ENCODE peak calls at places on chromosomes 11 and 22, in four cellular contexts. R, V, L and E are unnamed samples.

GRCh38 chr11:93492464-93493251 is 50.5 kb downstream of the SMCO4 start:
- DNase-seq in V (no peak), L (no peak), R (no peak), E (no peak)

GRCh38 chr11:13051257-13051656 is 42.1 kb downstream of the RASSF10 start:
- DNase-seq in L (no peak), V (no peak), R (no peak), E (no peak)

GRCh38 chr11:68445531-68446035 is 15.0 kb upstream of the PPP6R3 start:
- DNase-seq in R (no peak), L (no peak), V (no peak), E (no peak)

GRCh38 chr22:38383417-38383816 is 66.2 kb upstream of the CSNK1E start:
- DNase-seq in R (no peak), V (no peak), L (no peak), E (no peak)

GRCh38 chr11:115464269-115464668 is 39.9 kb downstream of the CADM1 start:
- DNase-seq in R (no peak), L (no peak), V (no peak), E (no peak)

GRCh38 chr11:7600205-7600775 is 73.0 kb downstream of the CYB5R2 start:
- DNase-seq in L (no peak), V (peak; percentile 73), R (no peak), E (no peak)

GRCh38 chr11:77590194-77590591 is 440 bp downstream of the AQP11 start:
- DNase-seq in V (peak; percentile 79), R (peak; percentile 65), L (no peak), E (no peak)

GRCh38 chr11:23727821-23728220 is 769.0 kb upstream of the LUZP2 start:
- DNase-seq in V (peak; percentile 28), L (no peak), R (no peak), E (no peak)

GRCh38 chr11:33147559-33147958 is 13.7 kb downstream of the CSTF3 start:
- DNase-seq in R (no peak), V (no peak), L (no peak), E (no peak)

GRCh38 chr22:47629273-47629711 is 866.8 kb downstream of the TBC1D22A start:
- DNase-seq in L (no peak), V (no peak), R (no peak), E (no peak)